ENCODE peak calls at places on chromosomes 13 and 19, in four cellular contexts. S is A549, B is K562, Y is HepG2. M is an unnamed sample.

GRCh38 chr13:51118809-51119431 is 7.8 kb upstream of the C13orf42 start:
- DNase-seq in B (no peak), Y (no peak), S (no peak), M (no peak)

GRCh38 chr19:56297010-56297409 is 17.6 kb downstream of the ZSCAN5A start:
- DNase-seq in Y (no peak), S (no peak), B (no peak), M (no peak)

GRCh38 chr19:15332311-15332996 is at the start of gene BRD4:
- DNase-seq in S (peak; percentile 48), B (peak; percentile 88), Y (no peak), M (peak; percentile 42)

GRCh38 chr13:95185851-95186250 is 115.4 kb downstream of the ABCC4 start:
- DNase-seq in Y (no peak), B (no peak), S (no peak), M (no peak)

GRCh38 chr19:29379257-29379986 is 146.4 kb upstream of the VSTM2B start:
- DNase-seq in Y (no peak), B (no peak), S (no peak), M (no peak)

GRCh38 chr19:36605101-36605838 is at the start of gene ZNF382:
- DNase-seq in B (no peak), S (no peak), Y (peak; percentile 63), M (peak; percentile 41)

GRCh38 chr19:15213715-15214381 is 13.1 kb upstream of the NOTCH3 start:
- DNase-seq in Y (no peak), B (no peak), S (no peak), M (no peak)

GRCh38 chr13:110592670-110593069 is 22.7 kb upstream of the NAXD start:
- DNase-seq in Y (no peak), B (no peak), S (no peak), M (peak; percentile 81)

GRCh38 chr19:42596391-42597071 is 1.8 kb upstream of the CEACAM8 start:
- DNase-seq in S (peak; percentile 36), B (peak; percentile 78), Y (no peak), M (no peak)

GRCh38 chr13:73215807-73216206 is 157.0 kb downstream of the KLF5 start:
- DNase-seq in B (no peak), Y (no peak), S (no peak), M (peak; percentile 26)

GRCh38 chr13:110107568-110108347 is 199.2 kb downstream of the COL4A1 start:
- DNase-seq in B (no peak), S (peak; percentile 33), Y (no peak), M (no peak)

GRCh38 chr19:15365264-15365663 is 14.3 kb downstream of the AKAP8 start:
- DNase-seq in Y (no peak), S (no peak), B (no peak), M (no peak)

DNA sequence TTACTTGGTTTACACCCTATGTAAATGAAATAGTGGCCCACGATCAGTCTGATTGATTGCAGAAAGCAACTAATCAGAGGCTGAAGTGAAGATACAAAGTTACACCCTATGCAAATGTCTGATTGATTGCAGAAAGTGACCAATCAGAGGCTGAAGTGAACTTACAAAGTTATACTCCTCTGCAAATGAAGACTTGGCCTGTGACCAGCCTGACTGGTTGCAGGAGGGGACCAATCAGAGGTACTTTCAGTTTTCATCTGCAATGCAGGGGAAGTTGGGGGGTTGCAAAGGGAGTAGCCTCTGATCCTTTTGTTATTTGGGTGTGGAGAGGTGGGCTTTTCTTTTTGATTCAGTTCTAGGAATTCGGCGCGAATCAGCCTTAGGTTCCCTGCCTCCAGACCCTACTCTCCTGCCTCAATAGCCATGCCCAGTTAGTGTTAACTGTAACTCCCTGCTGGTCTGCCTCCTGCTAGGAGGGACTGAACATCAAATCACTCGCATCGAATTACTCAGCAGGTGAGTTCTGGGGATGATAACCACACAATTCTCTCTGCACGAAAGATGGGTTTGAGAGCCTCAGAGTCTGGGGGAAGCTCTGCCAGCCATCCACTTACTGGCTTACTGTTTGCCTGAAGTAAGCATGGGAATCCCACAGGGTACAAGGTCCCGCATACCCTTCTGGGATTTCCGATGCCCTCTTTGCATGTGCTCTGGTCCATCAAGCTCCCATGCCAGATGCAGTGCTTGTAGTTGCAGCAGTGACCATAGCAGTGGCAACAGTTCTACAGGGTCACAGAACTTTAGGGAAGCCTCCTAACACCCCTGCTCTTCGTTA is 7.5 kb downstream of the ARL11 start:
- DNase-seq in Y (peak; percentile 32), B (no peak), S (no peak), M (peak; percentile 43)
- H3K4me1 ChIP-seq in Y (peaks cover 9% of the 10 kb centered on the region), B (peaks cover 10% of the 10 kb centered on the region), S (no peaks in the 10 kb centered on the region), M (no peaks in the 10 kb centered on the region)

GRCh38 chr19:16657384-16657783 is 2.6 kb downstream of the SMIM7 start:
- DNase-seq in Y (no peak), S (no peak), B (no peak), M (no peak)
- H3K9me3 ChIP-seq in Y (no peaks in the 10 kb centered on the region), S (no peaks in the 10 kb centered on the region), B (no peaks in the 10 kb centered on the region), M (no peaks in the 10 kb centered on the region)

GRCh38 chr13:42478531-42479156 is 95.3 kb upstream of the TNFSF11 start:
- DNase-seq in B (no peak), Y (no peak), S (peak; percentile 30), M (peak; percentile 7)
- TF ChIP-seq MAZ in B (no peak), Y (no peak), S (no peak), M (no peak)

DNA sequence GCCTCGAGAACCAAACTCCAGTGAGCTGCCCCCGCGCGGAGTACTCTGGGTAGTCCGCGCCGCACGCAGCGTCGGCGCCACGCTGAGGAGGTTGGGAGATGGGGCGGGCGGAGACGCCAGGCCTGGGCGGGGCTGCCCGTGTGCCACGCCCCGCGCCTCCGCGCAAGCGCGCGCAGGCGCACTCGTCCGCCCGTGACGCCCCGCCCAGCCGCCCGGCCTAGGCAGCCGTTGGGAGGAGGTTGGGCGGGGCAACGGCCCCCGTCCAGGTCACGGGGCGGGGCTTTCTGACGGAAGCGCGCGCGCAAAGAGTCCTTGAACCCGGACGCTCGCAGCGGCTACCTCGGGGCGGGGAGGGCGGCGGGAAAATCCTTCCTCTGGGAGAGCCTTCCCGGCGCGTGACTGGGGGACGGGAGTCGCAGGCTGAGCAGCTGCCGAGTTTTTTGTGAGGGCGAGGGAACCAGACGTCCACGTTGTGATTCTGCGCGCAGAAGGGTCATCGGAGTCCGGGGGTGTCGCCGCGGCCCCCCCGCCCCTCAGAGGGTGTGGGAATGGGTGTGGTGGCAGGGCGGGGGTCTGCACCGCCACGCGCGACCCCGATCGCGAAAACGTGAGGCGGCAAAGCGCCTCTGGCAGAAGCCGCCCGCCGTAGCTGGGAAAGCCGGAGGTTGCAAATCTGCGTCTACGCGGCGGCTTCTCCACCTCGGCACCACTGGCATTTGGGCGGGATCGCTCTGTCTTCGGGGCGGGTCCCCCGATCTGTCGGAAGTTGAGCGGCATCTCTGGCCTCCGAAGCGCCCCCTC is at the start of gene MED26:
- DNase-seq in B (peak; percentile 98), Y (peak; percentile 86), S (peak; percentile 89), M (peak; percentile 90)
- H3K4me1 ChIP-seq in B (peaks cover 28% of the 10 kb centered on the region), Y (peaks cover 48% of the 10 kb centered on the region), S (peaks cover 15% of the 10 kb centered on the region), M (peaks cover 2% of the 10 kb centered on the region)

GRCh38 chr19:43847884-43848283 is 20.8 kb downstream of the ZNF283 start:
- DNase-seq in B (no peak), S (no peak), Y (no peak), M (no peak)
- H3K9me3 ChIP-seq in B (peaks cover 13% of the 10 kb centered on the region), S (peaks cover 96% of the 10 kb centered on the region), Y (peaks cover 86% of the 10 kb centered on the region), M (peaks cover 60% of the 10 kb centered on the region)

DNA sequence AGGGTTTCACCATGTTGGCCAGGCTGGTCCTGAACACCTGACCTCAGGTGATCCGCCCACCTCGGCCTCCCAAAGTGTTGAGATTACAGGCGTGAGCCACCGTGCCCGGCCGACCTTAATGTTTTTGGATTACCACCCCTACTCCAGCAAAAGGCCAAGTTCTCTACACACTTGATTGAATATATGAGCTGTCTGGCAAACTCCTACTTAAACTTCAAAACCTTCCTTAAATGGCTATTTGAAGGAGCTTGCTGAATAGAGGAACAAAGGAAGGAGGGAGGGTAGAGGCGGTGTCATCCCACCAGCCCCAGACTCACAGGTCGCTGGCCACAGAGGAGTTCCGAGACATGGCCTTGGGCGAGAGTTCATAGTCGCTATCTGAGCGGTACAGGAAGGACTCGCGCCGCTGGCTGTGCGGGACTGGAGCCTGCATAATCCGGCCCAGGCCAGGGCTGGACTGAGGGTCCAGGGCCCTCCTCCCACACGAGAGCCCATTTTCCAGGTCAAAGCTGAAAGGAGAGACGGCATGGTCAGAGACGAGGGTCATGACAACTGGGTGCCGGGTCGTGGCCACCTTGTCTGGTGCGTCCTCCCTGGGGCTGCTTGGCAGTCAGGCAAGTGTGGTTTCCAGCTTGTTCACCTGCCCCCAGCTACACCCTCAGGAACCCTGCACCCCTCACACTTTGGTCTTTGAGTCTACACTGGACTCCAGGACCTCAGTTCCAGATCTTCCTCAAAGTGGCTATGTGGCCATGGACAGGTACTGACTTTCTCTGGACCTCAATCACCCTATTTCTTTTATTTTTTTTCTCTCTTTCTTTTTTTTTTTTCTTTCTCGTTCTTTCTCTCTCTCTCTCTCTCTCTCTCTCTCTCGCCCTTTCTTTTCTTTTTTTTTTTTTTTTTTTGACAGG is 4.2 kb downstream of the PDE4C start:
- DNase-seq in S (no peak), Y (peak; percentile 31), B (no peak), M (no peak)
- TF ChIP-seq MAZ in S (no peak), Y (no peak), B (no peak), M (no peak)

M was measured in IMR-90.